ENCODE peak calls at places on chromosomes 5 and 9, in four cellular contexts. Z is fibroblast of lung, G is heart right ventricle, X is choroid plexus epithelial cell. L is an unnamed sample.

GRCh38 chr5:76527685-76528161 is 95.5 kb downstream of the F2RL2 start:
- DNase-seq in Z (peak; percentile 91), G (no peak), X (peak; percentile 42), L (no peak)

GRCh38 chr9:90607701-90608122 is 34.9 kb downstream of the DIRAS2 start:
- DNase-seq in X (no peak), Z (no peak), G (no peak), L (no peak)

GRCh38 chr5:78905084-78905938 is 79.8 kb downstream of the ARSB start:
- DNase-seq in Z (no peak), X (peak; percentile 58), G (no peak), L (no peak)

GRCh38 chr9:114017741-114018715 is 60.1 kb downstream of the AMBP start:
- DNase-seq in G (peak; percentile 1), Z (no peak), X (no peak), L (no peak)

GRCh38 chr5:105767265-105767664 is 1903.5 kb downstream of the EFNA5 start:
- DNase-seq in X (no peak), Z (no peak), G (no peak), L (no peak)

GRCh38 chr9:36399980-36400331 is at the start of gene RNF38:
- DNase-seq in G (no peak), X (no peak), Z (no peak), L (no peak)

GRCh38 chr9:7011395-7012067 is 253.8 kb downstream of the KDM4C start:
- DNase-seq in Z (no peak), G (no peak), X (no peak), L (no peak)

GRCh38 chr5:151799407-151799806 is 27.7 kb downstream of the G3BP1 start:
- DNase-seq in G (no peak), Z (peak; percentile 52), X (peak; percentile 48), L (no peak)

GRCh38 chr5:76582252-76583162 is 40.7 kb downstream of the F2RL2 start:
- DNase-seq in X (peak; percentile 42), Z (peak; percentile 84), G (no peak), L (no peak)

GRCh38 chr5:61620660-61621650 is 288.9 kb downstream of the ZSWIM6 start:
- DNase-seq in G (no peak), Z (no peak), X (no peak), L (no peak)

GRCh38 chr5:139743804-139744203 is 51.8 kb upstream of the PSD2 start:
- DNase-seq in X (no peak), Z (no peak), G (no peak), L (no peak)

GRCh38 chr5:38921174-38921573 is 75.4 kb downstream of the OSMR start:
- DNase-seq in Z (no peak), X (peak; percentile 20), G (no peak), L (no peak)

GRCh38 chr9:131798166-131798565 is 58.3 kb upstream of the RAPGEF1 start:
- DNase-seq in Z (no peak), G (no peak), X (no peak), L (no peak)

GRCh38 chr5:109063223-109063622 is 315.5 kb downstream of the FER start:
- DNase-seq in X (peak; percentile 5), G (no peak), Z (peak; percentile 40), L (no peak)

GRCh38 chr9:1726993-1727759 is 288.0 kb upstream of the SMARCA2 start:
- DNase-seq in X (no peak), Z (no peak), G (no peak), L (no peak)

GRCh38 chr9:136386018-136386417 is 12.5 kb upstream of the CARD9 start:
- DNase-seq in G (no peak), X (no peak), Z (peak; percentile 49), L (no peak)

GRCh38 chr9:89564257-89564878 is 40.4 kb upstream of the GADD45G start:
- DNase-seq in G (no peak), X (peak; percentile 31), Z (no peak), L (no peak)

GRCh38 chr5:40694433-40694832 is 14.7 kb downstream of the PTGER4 start:
- DNase-seq in Z (no peak), X (no peak), G (no peak), L (no peak)

GRCh38 chr5:15717002-15717401 is 217.0 kb downstream of the FBXL7 start:
- DNase-seq in Z (peak; percentile 68), G (no peak), X (no peak), L (no peak)

GRCh38 chr5:136081192-136081591 is 51.5 kb upstream of the SMAD5 start:
- DNase-seq in Z (no peak), G (no peak), X (no peak), L (no peak)

GRCh38 chr9:71987471-71988371 is 72.7 kb downstream of the C9orf57 start:
- DNase-seq in G (no peak), Z (peak; percentile 20), X (no peak), L (no peak)

GRCh38 chr9:72352911-72353388 is 12.1 kb downstream of the ZFAND5 start:
- DNase-seq in Z (peak; percentile 32), G (no peak), X (peak; percentile 63), L (no peak)

GRCh38 chr5:119752921-119753886 is 123.8 kb downstream of the FAM170A start:
- DNase-seq in G (no peak), Z (no peak), X (no peak), L (no peak)

GRCh38 chr9:94014845-94015244 is 59.7 kb upstream of the BARX1 start:
- DNase-seq in Z (no peak), G (no peak), X (no peak), L (no peak)

GRCh38 chr9:93304574-93305496 is 120.9 kb downstream of the WNK2 start:
- DNase-seq in Z (peak; percentile 40), X (peak; percentile 75), G (peak; percentile 65), L (peak; percentile 7)

GRCh38 chr9:33731625-33732024 is 63.7 kb upstream of the PRSS3 start:
- DNase-seq in X (no peak), G (no peak), Z (no peak), L (no peak)

GRCh38 chr9:99231708-99232107 is 9.6 kb downstream of the SEC61B start:
- DNase-seq in Z (no peak), X (peak; percentile 51), G (no peak), L (no peak)

GRCh38 chr5:79193643-79194042 is 42.3 kb upstream of the JMY start:
- DNase-seq in Z (peak; percentile 20), X (no peak), G (no peak), L (no peak)

GRCh38 chr9:87518702-87519335 is 21.2 kb downstream of the DAPK1 start:
- DNase-seq in X (peak; percentile 64), Z (peak; percentile 49), G (peak; percentile 34), L (no peak)

GRCh38 chr5:98214240-98215051 is 559.0 kb upstream of the RGMB start:
- DNase-seq in G (peak; percentile 16), Z (peak; percentile 81), X (no peak), L (no peak)

GRCh38 chr5:143402464-143403356 is 776 bp downstream of the NR3C1 start:
- DNase-seq in G (peak; percentile 69), X (peak; percentile 61), Z (peak; percentile 60), L (no peak)

GRCh38 chr9:36165766-36166149 is 3.4 kb upstream of the CCIN start:
- DNase-seq in G (no peak), X (no peak), Z (peak; percentile 67), L (no peak)

GRCh38 chr5:66933066-66933465 is 263.5 kb downstream of the CD180 start:
- DNase-seq in X (peak; percentile 64), Z (peak; percentile 72), G (no peak), L (no peak)

DNA sequence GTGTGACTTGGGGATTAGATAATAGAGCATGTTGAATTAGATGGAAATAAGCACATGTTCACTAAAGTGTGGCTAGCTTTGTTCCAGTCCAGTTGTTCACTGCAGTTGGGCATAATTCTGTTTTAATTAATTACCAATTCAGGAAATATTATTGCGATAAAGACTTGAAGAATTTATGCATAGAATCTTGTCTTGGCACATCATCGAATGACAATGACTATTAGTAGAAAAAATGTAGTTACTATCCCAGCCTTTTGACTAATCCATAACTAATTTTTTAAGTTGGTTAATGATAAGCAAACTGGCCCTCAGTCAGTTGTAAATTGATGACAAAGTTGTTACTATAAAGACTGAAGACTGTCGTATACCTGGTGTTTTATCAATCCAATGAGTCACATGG is 10.5 kb downstream of the LNPEP start:
- DNase-seq in X (no peak), G (no peak), Z (no peak), L (no peak)
- H3K4me3 ChIP-seq in X (no peak overlapping the region), G (no peak overlapping the region), Z (no peak overlapping the region), L (no peak overlapping the region)

DNA sequence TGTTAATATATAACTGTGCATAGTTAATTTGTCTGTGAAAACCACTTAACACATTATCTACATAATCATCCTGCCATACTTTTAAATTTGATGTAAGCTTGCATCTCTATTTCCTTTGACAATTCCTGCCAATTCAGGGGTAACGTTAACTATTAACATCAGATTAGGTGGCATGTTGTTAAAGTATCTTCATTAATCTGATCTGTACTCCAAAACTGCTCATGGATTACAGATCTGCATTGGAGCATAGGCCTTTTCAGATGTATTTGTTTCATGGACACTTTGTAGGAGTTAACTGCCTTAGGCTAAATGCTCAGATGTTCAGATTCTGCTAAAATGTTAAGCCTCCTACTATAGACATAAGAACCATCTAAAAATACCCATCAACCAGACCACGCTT is 3.1 kb downstream of the RPS6 start:
- DNase-seq in X (no peak), Z (no peak), G (no peak), L (no peak)
- H3K4me3 ChIP-seq in X (no peak overlapping the region), Z (peak overlapping the region; percentile 94), G (no peak overlapping the region), L (peak overlapping the region; percentile 98)

GRCh38 chr5:174800435-174800834 is 76.1 kb downstream of the MSX2 start:
- DNase-seq in X (no peak), G (no peak), Z (no peak), L (no peak)

GRCh38 chr5:174796711-174797192 is 72.4 kb downstream of the MSX2 start:
- DNase-seq in Z (no peak), X (no peak), G (no peak), L (no peak)

GRCh38 chr5:174799146-174799545 is 74.8 kb downstream of the MSX2 start:
- DNase-seq in Z (peak; percentile 88), X (peak; percentile 13), G (no peak), L (peak; percentile 63)

GRCh38 chr5:174801798-174802197 is 77.4 kb downstream of the MSX2 start:
- DNase-seq in G (no peak), X (no peak), Z (peak; percentile 91), L (no peak)

GRCh38 chr5:174798411-174798930 is 74.1 kb downstream of the MSX2 start:
- DNase-seq in Z (peak; percentile 19), G (no peak), X (no peak), L (peak; percentile 30)
- H3K4me3 ChIP-seq in Z (no peak overlapping the region), G (no peak overlapping the region), X (no peak overlapping the region), L (peak overlapping the region; percentile 12)

GRCh38 chr5:54325610-54326311 is 15.4 kb upstream of the ARL15 start:
- DNase-seq in Z (no peak), X (no peak), G (no peak), L (no peak)

GRCh38 chr5:54326662-54327145 is 16.3 kb upstream of the ARL15 start:
- DNase-seq in Z (no peak), G (no peak), X (no peak), L (no peak)

GRCh38 chr5:54325272-54325609 is 14.9 kb upstream of the ARL15 start:
- DNase-seq in Z (no peak), X (no peak), G (no peak), L (no peak)

GRCh38 chr5:54324651-54325271 is 14.4 kb upstream of the ARL15 start:
- DNase-seq in G (no peak), X (no peak), Z (no peak), L (no peak)

GRCh38 chr5:54329731-54330709 is 19.6 kb upstream of the ARL15 start:
- DNase-seq in G (no peak), X (peak; percentile 92), Z (peak; percentile 99), L (peak; percentile 85)
- H3K4me3 ChIP-seq in G (no peak overlapping the region), X (no peak overlapping the region), Z (no peak overlapping the region), L (no peak overlapping the region)

GRCh38 chr5:10484774-10485141 is 43.1 kb downstream of the ROPN1L start:
- DNase-seq in G (no peak), X (no peak), Z (no peak), L (no peak)
- H3K4me3 ChIP-seq in G (no peak overlapping the region), X (peak overlapping the region; percentile 17), Z (no peak overlapping the region), L (no peak overlapping the region)

L was measured in HFF-Myc.